ENCODE peak calls at places on chromosomes 3 and 15, in four cellular contexts. F is transverse colon, L is ovary, S is tibial nerve. Y is an unnamed sample.

GRCh38 chr3:36480916-36481648 is 100.8 kb downstream of the STAC start:
- DNase-seq in F (no peak), L (no peak), S (no peak), Y (no peak)

GRCh38 chr15:80106051-80106450 is 46.6 kb downstream of the ZFAND6 start:
- DNase-seq in F (no peak), L (no peak), S (no peak), Y (no peak)

GRCh38 chr15:68352401-68353062 is 75.0 kb downstream of the FEM1B start:
- DNase-seq in F (peak; percentile 23), L (peak; percentile 41), S (peak; percentile 49), Y (peak; percentile 59)

GRCh38 chr3:45311953-45312795 is 76.2 kb upstream of the LARS2 start:
- DNase-seq in F (no peak), L (no peak), S (no peak), Y (no peak)

GRCh38 chr3:181712505-181713299 is 977 bp downstream of the SOX2 start:
- DNase-seq in F (no peak), L (no peak), S (no peak), Y (no peak)

GRCh38 chr15:22265056-22265945 is 185.0 kb downstream of the OR4M2 start:
- DNase-seq in F (no peak), L (no peak), S (no peak), Y (no peak)

GRCh38 chr15:97995881-97996603 is 35.5 kb downstream of the ARRDC4 start:
- DNase-seq in F (peak; percentile 47), L (no peak), S (no peak), Y (no peak)

GRCh38 chr3:15331606-15332404 is 581 bp downstream of the SH3BP5 start:
- DNase-seq in F (peak; percentile 46), L (peak; percentile 70), S (peak; percentile 63), Y (peak; percentile 21)

GRCh38 chr15:47820047-47820779 is 102.9 kb downstream of the SEMA6D start:
- DNase-seq in F (no peak), L (peak; percentile 57), S (no peak), Y (no peak)

GRCh38 chr3:129185774-129186173 is 2.1 kb upstream of the CNBP start:
- DNase-seq in F (no peak), L (no peak), S (no peak), Y (no peak)

GRCh38 chr15:67186688-67187087 is 67.8 kb downstream of the AAGAB start:
- DNase-seq in F (no peak), L (no peak), S (no peak), Y (no peak)

GRCh38 chr3:61561374-61562041 is at the start of gene PTPRG:
- DNase-seq in F (peak; percentile 89), L (peak; percentile 94), S (peak; percentile 86), Y (peak; percentile 76)

GRCh38 chr15:35479423-35479822 is 66.5 kb downstream of the DPH6 start:
- DNase-seq in F (no peak), L (no peak), S (no peak), Y (no peak)

GRCh38 chr3:124858275-124858674 is 28.9 kb downstream of the ITGB5 start:
- DNase-seq in F (no peak), L (no peak), S (no peak), Y (no peak)

GRCh38 chr3:38610436-38610835 is 39.1 kb downstream of the SCN5A start:
- DNase-seq in F (no peak), L (no peak), S (no peak), Y (no peak)

GRCh38 chr3:81302045-81302444 is 459.4 kb downstream of the GBE1 start:
- DNase-seq in F (peak; percentile 19), L (no peak), S (peak; percentile 17), Y (peak; percentile 16)

GRCh38 chr3:115151921-115152320 is 4.8 kb upstream of the ZBTB20 start:
- DNase-seq in F (no peak), L (no peak), S (no peak), Y (no peak)

GRCh38 chr3:115148142-115148790 is 1.2 kb upstream of the ZBTB20 start:
- DNase-seq in F (no peak), L (no peak), S (no peak), Y (no peak)

GRCh38 chr3:115147329-115148141 is 447 bp upstream of the ZBTB20 start:
- DNase-seq in F (peak; percentile 98), L (peak; percentile 98), S (peak; percentile 100), Y (peak; percentile 72)

GRCh38 chr3:115146032-115146417 is 1.1 kb downstream of the ZBTB20 start:
- DNase-seq in F (peak; percentile 67), L (no peak), S (peak; percentile 43), Y (peak; percentile 52)

GRCh38 chr3:115146418-115147328 is at the start of gene ZBTB20:
- DNase-seq in F (peak; percentile 72), L (peak; percentile 84), S (peak; percentile 32), Y (peak; percentile 33)
- TF ChIP-seq POLR2A in F (peak; percentile 47), L (peak; percentile 34), S (peak; percentile 45), Y (peak; percentile 58)

DNA sequence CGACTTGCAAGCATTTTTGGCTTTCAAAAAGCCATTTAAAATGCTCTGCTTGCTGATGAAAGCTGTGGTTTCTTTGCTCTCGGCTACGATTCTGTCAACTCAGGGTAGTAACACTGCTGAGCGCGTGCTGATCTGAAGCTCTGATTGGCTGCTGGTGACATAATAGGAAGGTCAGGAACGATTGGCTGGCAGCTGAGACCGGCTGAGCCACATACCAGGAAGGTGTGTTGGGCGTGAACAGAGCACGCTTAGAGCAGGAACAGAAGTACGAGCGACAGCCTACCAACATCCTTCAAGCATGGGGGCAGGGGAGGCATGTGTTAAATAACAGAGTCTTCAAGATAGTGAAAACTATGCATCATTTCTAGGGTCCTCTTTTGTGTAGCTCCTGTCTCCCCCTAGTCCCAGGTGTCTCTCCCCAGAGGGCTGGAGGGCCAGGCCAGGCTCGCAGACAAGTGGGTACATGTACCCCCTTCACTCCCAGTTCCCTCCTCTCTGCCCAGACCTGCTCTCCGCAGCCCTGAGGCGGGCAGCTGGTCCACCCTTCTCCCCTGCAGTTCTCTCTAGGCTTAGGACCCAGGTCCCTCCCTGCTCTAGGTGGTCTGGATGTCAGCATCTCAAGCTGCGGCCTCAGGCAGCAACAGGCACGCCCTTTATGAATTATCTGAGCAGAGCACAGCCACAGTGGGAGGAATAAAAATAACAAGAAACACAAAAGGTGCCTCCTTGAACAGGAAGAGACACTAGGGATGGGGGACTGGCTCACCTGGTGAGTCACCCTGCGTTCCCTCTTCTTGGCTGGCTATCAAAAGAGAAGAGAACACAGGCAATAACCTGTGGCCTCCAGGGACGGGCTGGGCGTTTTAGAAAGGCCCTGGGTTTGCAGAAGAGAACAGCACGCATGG is 76.0 kb downstream of the TAMM41 start:
- DNase-seq in F (peak; percentile 90), L (peak; percentile 38), S (peak; percentile 30), Y (peak; percentile 81)
- TF ChIP-seq POLR2A in F (peak; percentile 38), L (no peak), S (no peak), Y (no peak)

GRCh38 chr3:8963137-8963853 is at the start of gene RAD18:
- DNase-seq in F (peak; percentile 94), L (peak; percentile 92), S (peak; percentile 88), Y (peak; percentile 51)
- TF ChIP-seq POLR2A in F (peak; percentile 34), L (no peak), S (no peak), Y (peak; percentile 47)

GRCh38 chr3:149375164-149375823 is 2.2 kb downstream of the TM4SF1 start:
- DNase-seq in F (no peak), L (no peak), S (no peak), Y (no peak)

GRCh38 chr3:149374391-149374790 is 3.1 kb downstream of the TM4SF1 start:
- DNase-seq in F (no peak), L (no peak), S (no peak), Y (no peak)

GRCh38 chr3:149376728-149377407 is 581 bp downstream of the TM4SF1 start:
- DNase-seq in F (no peak), L (no peak), S (no peak), Y (no peak)

GRCh38 chr3:149377408-149378111 is at the start of gene TM4SF1:
- DNase-seq in F (peak; percentile 57), L (peak; percentile 51), S (peak; percentile 61), Y (peak; percentile 93)

GRCh38 chr3:149375824-149376196 is 1.6 kb downstream of the TM4SF1 start:
- DNase-seq in F (no peak), L (no peak), S (no peak), Y (no peak)
- TF ChIP-seq POLR2A in F (no peak), L (no peak), S (no peak), Y (no peak)

GRCh38 chr15:70488002-70488605 is 275.3 kb downstream of the UACA start:
- DNase-seq in F (peak; percentile 78), L (peak; percentile 57), S (peak; percentile 86), Y (no peak)
- TF ChIP-seq POLR2A in F (no peak), L (no peak), S (no peak), Y (no peak)